ENCODE peak calls at places on chromosomes 13 and 19, in five cellular contexts. One of them, this sample, is unnamed.

GRCh38 chr13:39282400-39282972 is 244.2 kb downstream of the NHLRC3 start:
- DNase-seq in CD4-positive, CD25-positive, alpha-beta regulatory T cell: no peak
- DNase-seq in CD8-positive, alpha-beta memory T cell: no peak
- DNase-seq in transverse colon: no peak
- DNase-seq in thoracic aorta: no peak
- DNase-seq in this sample: no peak

GRCh38 chr19:17538684-17539287 is 16.7 kb upstream of the COLGALT1 start:
- DNase-seq in transverse colon: no peak
- DNase-seq in thoracic aorta: no peak
- DNase-seq in CD8-positive, alpha-beta memory T cell: no peak
- DNase-seq in CD4-positive, CD25-positive, alpha-beta regulatory T cell: no peak
- DNase-seq in this sample: no peak

GRCh38 chr19:4267101-4267900 is 11.8 kb upstream of the SHD start:
- DNase-seq in transverse colon: peak; percentile 68
- DNase-seq in CD8-positive, alpha-beta memory T cell: peak; percentile 67
- DNase-seq in CD4-positive, CD25-positive, alpha-beta regulatory T cell: peak; percentile 55
- DNase-seq in thoracic aorta: no peak
- DNase-seq in this sample: no peak

GRCh38 chr13:93003531-93003930 is 223.1 kb upstream of the GPC6 start:
- DNase-seq in CD4-positive, CD25-positive, alpha-beta regulatory T cell: no peak
- DNase-seq in transverse colon: no peak
- DNase-seq in CD8-positive, alpha-beta memory T cell: no peak
- DNase-seq in thoracic aorta: no peak
- DNase-seq in this sample: no peak

GRCh38 chr13:61410669-61411297 is 4.9 kb downstream of the PCDH20 start:
- DNase-seq in thoracic aorta: no peak
- DNase-seq in CD4-positive, CD25-positive, alpha-beta regulatory T cell: no peak
- DNase-seq in transverse colon: no peak
- DNase-seq in CD8-positive, alpha-beta memory T cell: no peak
- DNase-seq in this sample: no peak

GRCh38 chr13:78012046-78012445 is 93.4 kb upstream of the EDNRB start:
- DNase-seq in CD4-positive, CD25-positive, alpha-beta regulatory T cell: no peak
- DNase-seq in transverse colon: no peak
- DNase-seq in thoracic aorta: no peak
- DNase-seq in CD8-positive, alpha-beta memory T cell: no peak
- DNase-seq in this sample: no peak

GRCh38 chr13:46683879-46684278 is 113.1 kb downstream of the ESD start:
- DNase-seq in CD4-positive, CD25-positive, alpha-beta regulatory T cell: no peak
- DNase-seq in CD8-positive, alpha-beta memory T cell: no peak
- DNase-seq in thoracic aorta: no peak
- DNase-seq in transverse colon: no peak
- DNase-seq in this sample: no peak

GRCh38 chr19:2271516-2272103 is 10.4 kb downstream of the PEAK3 start:
- DNase-seq in CD8-positive, alpha-beta memory T cell: no peak
- DNase-seq in transverse colon: peak; percentile 37
- DNase-seq in CD4-positive, CD25-positive, alpha-beta regulatory T cell: no peak
- DNase-seq in thoracic aorta: no peak
- DNase-seq in this sample: no peak

GRCh38 chr19:36436531-36436930 is 18.1 kb upstream of the ZFP82 start:
- DNase-seq in transverse colon: no peak
- DNase-seq in thoracic aorta: no peak
- DNase-seq in CD8-positive, alpha-beta memory T cell: no peak
- DNase-seq in CD4-positive, CD25-positive, alpha-beta regulatory T cell: no peak
- DNase-seq in this sample: no peak

GRCh38 chr13:28161370-28161769 is 23.0 kb downstream of the PAN3 start:
- DNase-seq in CD8-positive, alpha-beta memory T cell: no peak
- DNase-seq in thoracic aorta: no peak
- DNase-seq in CD4-positive, CD25-positive, alpha-beta regulatory T cell: no peak
- DNase-seq in transverse colon: peak; percentile 24
- DNase-seq in this sample: no peak

GRCh38 chr13:109145631-109146030 is 516.2 kb downstream of the MYO16 start:
- DNase-seq in transverse colon: peak; percentile 30
- DNase-seq in CD8-positive, alpha-beta memory T cell: no peak
- DNase-seq in thoracic aorta: no peak
- DNase-seq in CD4-positive, CD25-positive, alpha-beta regulatory T cell: peak; percentile 2
- DNase-seq in this sample: peak; percentile 9

GRCh38 chr13:38883783-38884182 is 106.8 kb downstream of the STOML3 start:
- DNase-seq in CD8-positive, alpha-beta memory T cell: no peak
- DNase-seq in thoracic aorta: no peak
- DNase-seq in CD4-positive, CD25-positive, alpha-beta regulatory T cell: no peak
- DNase-seq in transverse colon: no peak
- DNase-seq in this sample: no peak

GRCh38 chr13:104831823-104832222 is 1703.6 kb downstream of the EFNB2 start:
- DNase-seq in CD4-positive, CD25-positive, alpha-beta regulatory T cell: no peak
- DNase-seq in thoracic aorta: no peak
- DNase-seq in CD8-positive, alpha-beta memory T cell: no peak
- DNase-seq in transverse colon: no peak
- DNase-seq in this sample: no peak

GRCh38 chr19:42311612-42312160 is 1.4 kb upstream of the TMEM145 start:
- DNase-seq in CD4-positive, CD25-positive, alpha-beta regulatory T cell: no peak
- DNase-seq in transverse colon: no peak
- DNase-seq in CD8-positive, alpha-beta memory T cell: no peak
- DNase-seq in thoracic aorta: no peak
- DNase-seq in this sample: no peak

GRCh38 chr19:23718802-23719201 is 31.8 kb upstream of the ZNF675 start:
- DNase-seq in thoracic aorta: no peak
- DNase-seq in CD4-positive, CD25-positive, alpha-beta regulatory T cell: no peak
- DNase-seq in transverse colon: no peak
- DNase-seq in CD8-positive, alpha-beta memory T cell: no peak
- DNase-seq in this sample: no peak

GRCh38 chr13:73633817-73634449 is 500.3 kb downstream of the KLF12 start:
- DNase-seq in thoracic aorta: no peak
- DNase-seq in transverse colon: no peak
- DNase-seq in CD4-positive, CD25-positive, alpha-beta regulatory T cell: no peak
- DNase-seq in CD8-positive, alpha-beta memory T cell: no peak
- DNase-seq in this sample: no peak

GRCh38 chr13:47539317-47539716 is 461.8 kb downstream of the SUCLA2 start:
- DNase-seq in CD4-positive, CD25-positive, alpha-beta regulatory T cell: no peak
- DNase-seq in transverse colon: no peak
- DNase-seq in thoracic aorta: no peak
- DNase-seq in CD8-positive, alpha-beta memory T cell: no peak
- DNase-seq in this sample: no peak

GRCh38 chr13:102234618-102235017 is 167.2 kb downstream of the FGF14 start:
- DNase-seq in transverse colon: no peak
- DNase-seq in CD8-positive, alpha-beta memory T cell: no peak
- DNase-seq in thoracic aorta: no peak
- DNase-seq in CD4-positive, CD25-positive, alpha-beta regulatory T cell: no peak
- DNase-seq in this sample: no peak

GRCh38 chr19:3161453-3161852 is 17.1 kb upstream of the S1PR4 start:
- DNase-seq in CD8-positive, alpha-beta memory T cell: no peak
- DNase-seq in transverse colon: no peak
- DNase-seq in thoracic aorta: no peak
- DNase-seq in CD4-positive, CD25-positive, alpha-beta regulatory T cell: no peak
- DNase-seq in this sample: no peak

GRCh38 chr19:35963514-35963913 is 27.3 kb downstream of the LRFN3 start:
- DNase-seq in thoracic aorta: no peak
- DNase-seq in CD4-positive, CD25-positive, alpha-beta regulatory T cell: peak; percentile 30
- DNase-seq in CD8-positive, alpha-beta memory T cell: no peak
- DNase-seq in transverse colon: no peak
- DNase-seq in this sample: no peak

GRCh38 chr19:31338069-31338767 is 11.0 kb downstream of the TSHZ3 start:
- DNase-seq in transverse colon: peak; percentile 47
- DNase-seq in CD4-positive, CD25-positive, alpha-beta regulatory T cell: peak; percentile 10
- DNase-seq in thoracic aorta: no peak
- DNase-seq in CD8-positive, alpha-beta memory T cell: no peak
- DNase-seq in this sample: no peak

DNA sequence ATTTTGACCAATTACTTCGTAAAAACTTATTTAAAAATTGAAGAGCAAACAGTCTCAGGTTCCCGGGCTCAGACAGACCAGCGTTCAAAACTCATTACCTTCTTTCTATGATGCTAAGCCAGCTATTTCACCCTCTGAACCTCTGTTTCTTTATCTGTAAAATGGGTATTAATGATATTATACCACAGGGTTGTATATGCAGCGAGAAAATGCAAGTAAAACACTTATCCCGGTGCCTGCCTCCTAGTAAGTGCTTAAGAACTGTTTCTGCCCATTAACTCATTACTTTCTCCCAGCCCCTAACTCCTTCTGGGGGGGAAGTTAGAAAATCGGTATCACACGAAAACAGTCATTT is 410 bp upstream of the PAK4 start:
- DNase-seq in CD4-positive, CD25-positive, alpha-beta regulatory T cell: no peak
- DNase-seq in thoracic aorta: no peak
- DNase-seq in transverse colon: no peak
- DNase-seq in CD8-positive, alpha-beta memory T cell: no peak
- DNase-seq in this sample: no peak
- H3K27ac ChIP-seq in CD4-positive, CD25-positive, alpha-beta regulatory T cell: peak overlapping the region; percentile 92
- H3K27ac ChIP-seq in thoracic aorta: peak overlapping the region; percentile 69
- H3K27ac ChIP-seq in transverse colon: peak overlapping the region; percentile 91
- H3K27ac ChIP-seq in CD8-positive, alpha-beta memory T cell: peak overlapping the region; percentile 74
- H3K27ac ChIP-seq in this sample: peak overlapping the region; percentile 91

GRCh38 chr13:33110386-33110712 is 94.1 kb downstream of the KL start:
- DNase-seq in CD4-positive, CD25-positive, alpha-beta regulatory T cell: no peak
- DNase-seq in transverse colon: no peak
- DNase-seq in CD8-positive, alpha-beta memory T cell: no peak
- DNase-seq in thoracic aorta: no peak
- DNase-seq in this sample: no peak

GRCh38 chr13:33108620-33109019 is 92.4 kb downstream of the KL start:
- DNase-seq in transverse colon: no peak
- DNase-seq in CD8-positive, alpha-beta memory T cell: no peak
- DNase-seq in CD4-positive, CD25-positive, alpha-beta regulatory T cell: no peak
- DNase-seq in thoracic aorta: no peak
- DNase-seq in this sample: no peak

GRCh38 chr13:33109319-33109718 is 93.1 kb downstream of the KL start:
- DNase-seq in transverse colon: no peak
- DNase-seq in CD8-positive, alpha-beta memory T cell: no peak
- DNase-seq in thoracic aorta: no peak
- DNase-seq in CD4-positive, CD25-positive, alpha-beta regulatory T cell: no peak
- DNase-seq in this sample: no peak

GRCh38 chr13:33110713-33111413 is 94.6 kb downstream of the KL start:
- DNase-seq in thoracic aorta: no peak
- DNase-seq in transverse colon: no peak
- DNase-seq in CD8-positive, alpha-beta memory T cell: no peak
- DNase-seq in CD4-positive, CD25-positive, alpha-beta regulatory T cell: no peak
- DNase-seq in this sample: no peak

DNA sequence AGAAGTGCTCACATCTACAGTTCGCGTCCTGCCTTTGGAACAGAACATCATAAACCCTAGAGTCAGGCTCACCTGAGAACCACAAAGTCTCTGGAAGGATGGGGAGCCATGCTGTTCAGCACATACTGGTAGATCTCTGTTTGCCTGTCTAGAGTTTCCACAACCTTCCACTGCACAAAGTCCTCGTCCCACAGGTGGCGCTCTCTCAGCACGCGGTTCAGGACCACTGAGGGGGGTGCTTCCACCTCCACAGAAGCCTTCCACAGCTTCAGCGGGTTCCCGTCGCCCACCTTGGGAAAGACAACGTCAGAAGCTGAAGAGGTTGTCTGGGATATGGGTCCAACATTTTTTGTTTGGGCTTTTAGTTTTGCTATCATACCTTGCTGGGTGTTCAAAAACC is 93.6 kb downstream of the KL start:
- DNase-seq in CD4-positive, CD25-positive, alpha-beta regulatory T cell: no peak
- DNase-seq in thoracic aorta: no peak
- DNase-seq in transverse colon: no peak
- DNase-seq in CD8-positive, alpha-beta memory T cell: no peak
- DNase-seq in this sample: no peak
- H3K27ac ChIP-seq in CD4-positive, CD25-positive, alpha-beta regulatory T cell: no peak overlapping the region
- H3K27ac ChIP-seq in thoracic aorta: peak overlapping the region; percentile 62
- H3K27ac ChIP-seq in transverse colon: peak overlapping the region; percentile 75
- H3K27ac ChIP-seq in CD8-positive, alpha-beta memory T cell: no peak overlapping the region
- H3K27ac ChIP-seq in this sample: no peak overlapping the region

DNA sequence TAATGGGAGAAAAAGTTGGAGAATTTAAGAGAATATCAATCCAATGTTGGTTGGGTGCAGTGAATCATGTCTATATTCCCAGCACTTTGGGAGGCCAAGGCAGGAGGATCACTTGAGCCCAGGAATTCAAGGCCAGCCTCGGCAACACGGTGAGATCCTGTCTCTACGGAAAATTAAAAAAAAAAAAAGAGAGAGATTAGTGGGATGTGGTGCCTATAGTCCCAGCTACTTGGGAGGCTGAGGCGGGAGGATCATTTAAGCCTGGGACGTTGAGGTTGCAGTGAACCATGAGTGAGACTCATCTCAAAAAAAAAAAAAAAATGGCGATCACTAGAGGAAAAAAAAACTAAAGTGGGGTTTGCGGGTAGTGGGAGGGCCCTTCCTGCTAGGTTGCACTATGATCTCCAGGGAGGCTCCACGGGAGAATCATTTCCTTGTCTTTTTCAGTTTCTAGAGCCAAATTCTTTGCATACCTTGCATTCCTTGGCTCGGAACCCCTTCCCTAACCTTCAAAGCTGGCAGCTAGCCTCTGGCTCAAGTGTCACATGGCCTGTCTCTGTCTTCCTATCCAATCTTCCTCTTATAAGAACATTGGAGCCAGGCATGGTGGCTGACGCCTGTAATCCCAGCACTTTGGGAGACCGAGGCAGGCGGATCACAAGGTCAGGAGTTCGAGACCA is 5.8 kb upstream of the ERCC2 start:
- DNase-seq in CD4-positive, CD25-positive, alpha-beta regulatory T cell: no peak
- DNase-seq in transverse colon: no peak
- DNase-seq in thoracic aorta: no peak
- DNase-seq in CD8-positive, alpha-beta memory T cell: no peak
- DNase-seq in this sample: no peak
- H3K27ac ChIP-seq in CD4-positive, CD25-positive, alpha-beta regulatory T cell: no peak overlapping the region
- H3K27ac ChIP-seq in transverse colon: no peak overlapping the region
- H3K27ac ChIP-seq in thoracic aorta: no peak overlapping the region
- H3K27ac ChIP-seq in CD8-positive, alpha-beta memory T cell: no peak overlapping the region
- H3K27ac ChIP-seq in this sample: no peak overlapping the region

GRCh38 chr13:110239280-110240120 is 67.5 kb downstream of the COL4A1 start:
- DNase-seq in thoracic aorta: no peak
- DNase-seq in transverse colon: no peak
- DNase-seq in CD4-positive, CD25-positive, alpha-beta regulatory T cell: no peak
- DNase-seq in CD8-positive, alpha-beta memory T cell: no peak
- DNase-seq in this sample: no peak
- H3K27ac ChIP-seq in thoracic aorta: peak overlapping the region; percentile 51
- H3K27ac ChIP-seq in transverse colon: peak overlapping the region; percentile 83
- H3K27ac ChIP-seq in CD4-positive, CD25-positive, alpha-beta regulatory T cell: no peak overlapping the region
- H3K27ac ChIP-seq in CD8-positive, alpha-beta memory T cell: no peak overlapping the region
- H3K27ac ChIP-seq in this sample: no peak overlapping the region

DNA sequence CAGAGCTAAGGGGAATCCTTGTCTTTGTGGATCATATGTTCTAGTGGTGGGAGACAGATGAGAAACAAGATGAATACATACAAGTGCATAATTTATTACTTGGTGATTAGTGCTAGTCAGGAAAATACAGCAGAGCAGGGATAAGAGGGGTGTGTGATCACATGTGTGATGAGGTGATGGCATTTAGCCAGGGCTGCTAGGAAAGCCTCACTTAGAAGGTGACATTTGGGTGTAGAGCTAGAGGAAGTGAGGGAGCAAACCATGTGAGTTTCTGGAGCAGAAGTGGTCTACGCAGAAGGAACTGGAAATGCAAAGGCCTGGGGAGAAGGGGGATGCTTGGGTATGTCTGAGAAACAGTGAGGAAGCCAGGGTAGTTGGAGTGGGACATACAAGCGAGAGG is 101.5 kb downstream of the WASF3 start:
- DNase-seq in thoracic aorta: no peak
- DNase-seq in CD8-positive, alpha-beta memory T cell: no peak
- DNase-seq in transverse colon: no peak
- DNase-seq in CD4-positive, CD25-positive, alpha-beta regulatory T cell: no peak
- DNase-seq in this sample: no peak
- H3K27ac ChIP-seq in thoracic aorta: no peak overlapping the region
- H3K27ac ChIP-seq in CD8-positive, alpha-beta memory T cell: no peak overlapping the region
- H3K27ac ChIP-seq in transverse colon: no peak overlapping the region
- H3K27ac ChIP-seq in CD4-positive, CD25-positive, alpha-beta regulatory T cell: no peak overlapping the region
- H3K27ac ChIP-seq in this sample: peak overlapping the region; percentile 1

GRCh38 chr13:37127706-37128241 is 22.3 kb upstream of the CSNK1A1L start:
- DNase-seq in transverse colon: no peak
- DNase-seq in thoracic aorta: no peak
- DNase-seq in CD8-positive, alpha-beta memory T cell: no peak
- DNase-seq in CD4-positive, CD25-positive, alpha-beta regulatory T cell: no peak
- DNase-seq in this sample: no peak
- H3K27ac ChIP-seq in transverse colon: peak overlapping the region; percentile 50
- H3K27ac ChIP-seq in thoracic aorta: peak overlapping the region; percentile 40
- H3K27ac ChIP-seq in CD8-positive, alpha-beta memory T cell: no peak overlapping the region
- H3K27ac ChIP-seq in CD4-positive, CD25-positive, alpha-beta regulatory T cell: no peak overlapping the region
- H3K27ac ChIP-seq in this sample: peak overlapping the region; percentile 38

This sample was measured in caudate nucleus.